ENCODE peak calls at places on chromosomes 6 and 20, in four cellular contexts. X is A673; B is T-helper 9 cell; I is stimulated activated CD4-positive, alpha-beta T cell treated with anti-CD3 and anti-CD28 coated beads, Interleukin-2, amount 100 ng/mL, for 48 hours. P is an unnamed sample.

GRCh38 chr6:130027948-130028347 is 9.6 kb downstream of the L3MBTL3 start:
- DNase-seq in B (no peak), X (no peak), I (no peak), P (peak; percentile 11)

GRCh38 chr6:46876126-46876525 is 45.6 kb downstream of the ADGRF5 start:
- DNase-seq in I (no peak), B (no peak), X (peak; percentile 13), P (no peak)

GRCh38 chr6:11909696-11910132 is 102.4 kb upstream of the HIVEP1 start:
- DNase-seq in I (no peak), B (no peak), X (no peak), P (no peak)

GRCh38 chr6:79913369-79913768 is 34.0 kb downstream of the ELOVL4 start:
- DNase-seq in X (no peak), B (no peak), I (no peak), P (no peak)

GRCh38 chr20:62754122-62754990 is 41.9 kb upstream of the MRGBP start:
- DNase-seq in B (no peak), X (no peak), I (no peak), P (no peak)

GRCh38 chr6:134619077-134619476 is 301.2 kb upstream of the SGK1 start:
- DNase-seq in B (no peak), X (no peak), I (no peak), P (no peak)

GRCh38 chr6:148440877-148441453 is 98.3 kb downstream of the SASH1 start:
- DNase-seq in I (no peak), B (no peak), X (peak; percentile 90), P (no peak)

GRCh38 chr6:44049989-44050871 is 77.0 kb downstream of the MRPL14 start:
- DNase-seq in I (no peak), X (no peak), B (no peak), P (no peak)

GRCh38 chr6:12570461-12571030 is 146.0 kb upstream of the PHACTR1 start:
- DNase-seq in I (no peak), X (no peak), B (no peak), P (no peak)

GRCh38 chr20:49405062-49405683 is 77.3 kb downstream of the KCNB1 start:
- DNase-seq in X (no peak), B (no peak), I (no peak), P (no peak)

GRCh38 chr6:154440022-154440421 is 70.5 kb downstream of the CNKSR3 start:
- DNase-seq in B (no peak), I (no peak), X (no peak), P (no peak)

GRCh38 chr6:21198032-21198640 is 395.4 kb upstream of the SOX4 start:
- DNase-seq in I (no peak), X (no peak), B (no peak), P (no peak)

GRCh38 chr20:24146231-24146634 is 157.7 kb upstream of the GGTLC1 start:
- DNase-seq in X (no peak), B (no peak), I (no peak), P (no peak)

GRCh38 chr6:100283288-100283687 is 181.4 kb downstream of the SIM1 start:
- DNase-seq in I (no peak), X (no peak), B (no peak), P (no peak)

GRCh38 chr6:14305629-14306028 is 188.1 kb downstream of the CD83 start:
- DNase-seq in X (no peak), B (no peak), I (no peak), P (no peak)

GRCh38 chr6:39188577-39188976 is 40.7 kb downstream of the KCNK5 start:
- DNase-seq in X (no peak), B (no peak), I (no peak), P (no peak)

GRCh38 chr6:75546401-75546800 is 52.8 kb upstream of the FILIP1 start:
- DNase-seq in X (peak; percentile 58), I (no peak), B (no peak), P (no peak)

GRCh38 chr6:4703367-4703766 is 72.8 kb upstream of the CDYL start:
- DNase-seq in I (no peak), X (no peak), B (no peak), P (no peak)

GRCh38 chr6:7467007-7467897 is 74.2 kb upstream of the DSP start:
- DNase-seq in B (no peak), I (no peak), X (no peak), P (no peak)

GRCh38 chr6:56450376-56450775 is 192.3 kb downstream of the DST start:
- DNase-seq in I (no peak), B (no peak), X (no peak), P (no peak)

GRCh38 chr20:49501917-49502316 is 19.4 kb upstream of the KCNB1 start:
- DNase-seq in B (no peak), I (no peak), X (peak; percentile 30), P (no peak)

GRCh38 chr20:62590301-62591121 is 51.8 kb upstream of the SLCO4A1 start:
- DNase-seq in X (no peak), B (no peak), I (no peak), P (no peak)

GRCh38 chr20:59469266-59470252 is 134.8 kb upstream of the PHACTR3 start:
- DNase-seq in B (no peak), I (no peak), X (no peak), P (no peak)

GRCh38 chr6:139290787-139291294 is 957 bp downstream of the TXLNB start:
- DNase-seq in X (no peak), I (no peak), B (no peak), P (peak; percentile 39)

GRCh38 chr6:89970609-89971337 is 76.5 kb downstream of the GJA10 start:
- DNase-seq in B (no peak), X (peak; percentile 77), I (no peak), P (no peak)

GRCh38 chr6:111250743-111251406 is 163.6 kb downstream of the SLC16A10 start:
- DNase-seq in X (no peak), B (no peak), I (no peak), P (no peak)

GRCh38 chr6:37242429-37243052 is 15.0 kb upstream of the TBC1D22B start:
- DNase-seq in B (no peak), X (peak; percentile 62), I (no peak), P (no peak)

GRCh38 chr6:138546733-138547185 is 47.5 kb upstream of the NHSL1 start:
- DNase-seq in B (no peak), I (no peak), X (peak; percentile 95), P (no peak)

GRCh38 chr6:53179961-53180651 is 31.5 kb upstream of the GCM1 start:
- DNase-seq in X (no peak), B (no peak), I (peak; percentile 14), P (no peak)

GRCh38 chr20:17613328-17614175 is 43.7 kb downstream of the DSTN start:
- DNase-seq in B (no peak), X (no peak), I (no peak), P (no peak)

GRCh38 chr6:110495949-110496348 is 19.5 kb upstream of the SLC22A16 start:
- DNase-seq in B (no peak), I (no peak), X (no peak), P (no peak)

GRCh38 chr6:41939848-41940758 is 1.5 kb downstream of the CCND3 start:
- DNase-seq in X (no peak), B (no peak), I (no peak), P (no peak)

P was measured in GM12891.